ENCODE peak calls at places on chromosomes 2 and 18, in nine cellular contexts. B, M, S, Z, U, C, E, F and L are unnamed samples.

GRCh38 chr2:126885701-126886121 is 13.0 kb upstream of the TEX51 start:
- DNase-seq in Z (no peak), M (peak; percentile 76), E (peak; percentile 64), C (peak; percentile 64), U (peak; percentile 38), B (no peak), F (no peak), S (peak; percentile 37), L (peak; percentile 72)

GRCh38 chr2:8581601-8582041 is 100.2 kb upstream of the ID2 start:
- DNase-seq in M (no peak), Z (no peak), C (no peak), E (no peak), F (no peak), U (no peak), B (no peak), S (no peak), L (no peak)

GRCh38 chr2:113278812-113279139 is at the start of gene PAX8:
- DNase-seq in S (no peak), E (no peak), B (no peak), C (no peak), F (no peak), U (no peak), Z (no peak), M (no peak), L (no peak)

GRCh38 chr18:24014062-24014985 is at the start of gene TTC39C:
- DNase-seq in S (peak; percentile 94), U (peak; percentile 68), B (peak; percentile 87), M (peak; percentile 75), E (peak; percentile 86), F (no peak), Z (peak; percentile 78), C (peak; percentile 79), L (peak; percentile 84)

GRCh38 chr2:200584639-200585038 is 1.2 kb upstream of the AOX1 start:
- DNase-seq in Z (no peak), C (no peak), S (no peak), U (no peak), B (no peak), M (no peak), E (no peak), F (no peak), L (no peak)

GRCh38 chr2:79122676-79123075 is 2.4 kb downstream of the REG1A start:
- DNase-seq in F (no peak), S (no peak), M (no peak), U (no peak), C (no peak), E (no peak), Z (no peak), B (no peak), L (no peak)

GRCh38 chr2:216015722-216016464 is 2.5 kb upstream of the MREG start:
- DNase-seq in M (no peak), U (no peak), F (no peak), C (no peak), S (no peak), B (no peak), E (no peak), Z (peak; percentile 51), L (no peak)

GRCh38 chr18:6741290-6741689 is 11.8 kb downstream of the ARHGAP28 start:
- DNase-seq in F (no peak), S (peak; percentile 95), E (peak; percentile 98), U (peak; percentile 68), Z (no peak), M (peak; percentile 67), C (no peak), B (no peak), L (no peak)

GRCh38 chr2:393711-394696 is 106.1 kb upstream of the ALKAL2 start:
- DNase-seq in Z (peak; percentile 84), M (no peak), S (peak; percentile 40), U (peak; percentile 73), C (no peak), E (no peak), B (no peak), F (no peak), L (no peak)

GRCh38 chr2:231133365-231134114 is 8.7 kb upstream of the HTR2B start:
- DNase-seq in S (peak; percentile 56), U (no peak), E (peak; percentile 76), B (no peak), Z (no peak), F (no peak), M (no peak), C (no peak), L (no peak)

GRCh38 chr2:239706407-239706806 is 305.6 kb upstream of the HDAC4 start:
- DNase-seq in E (peak; percentile 7), Z (no peak), B (no peak), C (no peak), F (no peak), S (no peak), U (no peak), M (no peak), L (no peak)

DNA sequence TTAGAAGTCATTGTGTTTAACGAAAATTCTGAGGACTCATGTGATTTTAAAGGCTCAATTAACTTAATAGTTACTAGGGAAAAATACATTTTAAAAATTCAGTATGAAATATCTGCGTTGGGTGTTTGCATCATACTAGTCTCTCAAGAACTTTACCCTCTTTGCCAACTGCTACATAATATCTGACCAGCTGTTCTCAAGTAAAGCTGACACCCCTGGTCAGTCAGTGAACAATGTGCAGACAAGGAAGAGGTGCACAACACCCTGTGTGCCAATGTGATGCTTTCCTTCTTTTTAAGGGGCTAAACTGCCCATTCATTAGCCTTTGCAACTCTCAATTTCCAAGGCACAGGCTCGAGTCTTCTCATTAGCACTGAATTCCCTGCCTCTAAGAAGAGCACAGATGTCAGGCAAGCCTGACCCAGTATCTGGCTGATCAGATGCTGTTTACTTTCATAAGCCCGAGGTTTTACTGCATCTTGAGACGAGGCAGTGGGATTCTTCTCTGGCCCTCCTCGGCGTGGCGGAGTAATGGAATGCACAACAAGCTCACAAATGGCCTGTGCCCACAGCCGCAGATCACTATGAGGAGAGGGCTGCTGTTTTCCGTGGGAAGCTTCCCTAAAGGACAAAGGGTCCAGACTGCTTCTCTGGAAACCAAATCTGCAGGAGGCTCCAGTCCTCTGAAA is 240.4 kb downstream of the ZNF521 start:
- DNase-seq in U (no peak), S (no peak), B (no peak), M (no peak), F (no peak), E (no peak), C (no peak), Z (no peak), L (no peak)
- H3K4me1 ChIP-seq in U (no peaks in the 10 kb centered on the region), S (no peaks in the 10 kb centered on the region), B (no peaks in the 10 kb centered on the region), M (peaks cover 3% of the 10 kb centered on the region), F (no peaks in the 10 kb centered on the region), E (peaks cover 29% of the 10 kb centered on the region), C (no peaks in the 10 kb centered on the region), Z (no peaks in the 10 kb centered on the region), L (no peaks in the 10 kb centered on the region)

DNA sequence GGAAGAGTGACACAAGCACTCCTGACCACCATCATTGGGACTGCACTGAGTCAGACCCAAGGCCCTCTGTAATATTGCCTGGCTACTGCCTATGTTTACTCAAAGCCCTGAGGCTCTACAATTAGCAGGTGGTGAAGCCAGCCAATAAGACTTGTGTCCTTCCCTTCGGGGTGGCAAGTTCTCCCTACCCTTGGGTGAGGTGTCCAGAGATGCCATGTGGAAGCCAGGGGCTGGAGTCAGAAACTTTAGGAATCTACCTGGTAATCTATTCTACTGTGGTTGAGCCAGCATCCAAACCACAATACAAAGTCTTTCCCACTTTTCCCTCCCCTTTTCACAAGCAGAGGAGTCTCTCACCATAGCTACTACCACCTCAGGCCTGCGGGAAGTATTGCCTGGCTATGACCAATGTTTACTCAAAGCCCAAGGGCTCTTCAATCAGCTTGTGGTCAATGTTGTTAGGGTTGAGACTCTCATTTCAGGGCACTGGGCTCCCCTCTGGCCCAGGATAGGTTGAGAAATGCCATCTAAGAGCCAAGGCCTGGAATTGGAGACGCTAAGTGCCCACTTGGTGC is 17.6 kb downstream of the DHRS9 start:
- DNase-seq in B (no peak), F (no peak), C (no peak), Z (no peak), U (no peak), E (no peak), S (no peak), M (no peak), L (no peak)
- H3K4me1 ChIP-seq in B (no peaks in the 10 kb centered on the region), F (peaks cover 2% of the 10 kb centered on the region), C (no peaks in the 10 kb centered on the region), Z (no peaks in the 10 kb centered on the region), U (no peaks in the 10 kb centered on the region), E (peaks cover 28% of the 10 kb centered on the region), S (peaks cover 3% of the 10 kb centered on the region), M (no peaks in the 10 kb centered on the region), L (peaks cover 7% of the 10 kb centered on the region)

GRCh38 chr18:55406374-55407045 is 181.5 kb downstream of the TCF4 start:
- DNase-seq in U (no peak), E (no peak), F (no peak), M (peak; percentile 43), C (peak; percentile 50), B (no peak), Z (no peak), S (no peak), L (no peak)
- H3K4me1 ChIP-seq in U (peaks cover 34% of the 10 kb centered on the region), E (peaks cover 29% of the 10 kb centered on the region), F (peaks cover 1% of the 10 kb centered on the region), M (peaks cover 4% of the 10 kb centered on the region), C (peaks cover 25% of the 10 kb centered on the region), B (peaks cover 9% of the 10 kb centered on the region), Z (no peaks in the 10 kb centered on the region), S (peaks cover 22% of the 10 kb centered on the region), L (no peaks in the 10 kb centered on the region)

GRCh38 chr2:241234962-241235361 is 46.5 kb downstream of the ANO7 start:
- DNase-seq in E (no peak), F (no peak), B (peak; percentile 59), Z (no peak), C (peak; percentile 42), M (peak; percentile 20), U (no peak), S (no peak), L (no peak)
- H3K4me1 ChIP-seq in E (no peaks in the 10 kb centered on the region), F (no peaks in the 10 kb centered on the region), B (no peaks in the 10 kb centered on the region), Z (no peaks in the 10 kb centered on the region), C (no peaks in the 10 kb centered on the region), M (no peaks in the 10 kb centered on the region), U (no peaks in the 10 kb centered on the region), S (no peaks in the 10 kb centered on the region), L (no peaks in the 10 kb centered on the region)